ENCODE peak calls at places on chromosomes 5 and 9, in seven cellular contexts. P is GM23248, A is GM23338, J is H1, E is PC-3, C is mammary epithelial cell, W is H9. Q is an unnamed sample. For H3K79me2 and H4K20me1, the result is how much of the 10 kb centered on the place peaks cover.

GRCh38 chr9:89822996-89823395 is 218.2 kb downstream of the GADD45G start:
- DNase-seq in J (no peak), A (no peak), W (no peak), E (no peak), P (no peak), C (no peak), Q (no peak)

GRCh38 chr5:123670981-123671557 is 159.1 kb downstream of the CSNK1G3 start:
- DNase-seq in A (peak), P (peak), W (peak), J (peak), C (peak), E (peak), Q (no peak)

GRCh38 chr9:109319072-109319630 is 1.7 kb downstream of the EPB41L4B start:
- DNase-seq in A (peak), E (peak), P (no peak), J (peak), W (no peak), C (no peak), Q (no peak)

GRCh38 chr5:17918373-17919104 is 284.3 kb downstream of the TAF11L14 start:
- DNase-seq in J (peak), A (peak), W (peak), P (no peak), C (no peak), E (no peak), Q (no peak)

GRCh38 chr5:95390812-95391492 is at the start of gene FAM81B:
- DNase-seq in A (no peak), E (no peak), J (no peak), P (peak), W (no peak), C (no peak), Q (no peak)

GRCh38 chr5:177372910-177373309 is 11.3 kb upstream of the SLC34A1 start:
- DNase-seq in J (no peak), C (no peak), W (no peak), E (no peak), P (no peak), A (no peak), Q (no peak)

GRCh38 chr5:156595132-156595787 is 254.8 kb upstream of the PPP1R2B start:
- DNase-seq in E (no peak), A (no peak), C (no peak), J (no peak), W (no peak), P (peak), Q (no peak)

GRCh38 chr5:173454764-173455598 is 126.8 kb upstream of the STC2 start:
- DNase-seq in C (peak), P (peak), E (peak), A (no peak), J (no peak), W (no peak), Q (peak)

GRCh38 chr9:109574061-109574882 is 76.2 kb upstream of the PTPN3 start:
- DNase-seq in J (no peak), E (peak), A (peak), W (no peak), P (peak), C (peak), Q (no peak)

GRCh38 chr5:172904643-172905345 is 54.4 kb upstream of the RPL26L1 start:
- DNase-seq in P (peak), W (peak), E (peak), C (peak), A (peak), J (no peak), Q (peak)

GRCh38 chr5:76942581-76942980 is 10.3 kb upstream of the CRHBP start:
- DNase-seq in A (no peak), J (no peak), P (peak), W (no peak), E (no peak), C (peak), Q (no peak)

GRCh38 chr9:94746541-94747505 is 20.3 kb downstream of the AOPEP start:
- DNase-seq in J (no peak), P (no peak), E (no peak), W (no peak), A (no peak), C (no peak), Q (no peak)

GRCh38 chr9:110975969-110976368 is 62.3 kb downstream of the LPAR1 start:
- DNase-seq in P (peak), J (no peak), C (no peak), W (no peak), A (no peak), E (no peak), Q (no peak)

GRCh38 chr9:110025551-110026170 is 182.3 kb downstream of the C9orf152 start:
- DNase-seq in P (no peak), J (no peak), A (no peak), E (no peak), C (no peak), W (no peak), Q (no peak)

GRCh38 chr5:28967848-28968247 is 1929.5 kb upstream of the CDH9 start:
- DNase-seq in A (peak), C (no peak), W (peak), J (peak), E (no peak), P (no peak), Q (no peak)

GRCh38 chr5:27592231-27592630 is 553.8 kb upstream of the CDH9 start:
- DNase-seq in W (no peak), P (no peak), J (no peak), E (peak), C (peak), A (peak), Q (no peak)

GRCh38 chr9:101026824-101027223 is 1.7 kb upstream of the PLPPR1 start:
- DNase-seq in W (no peak), A (no peak), E (no peak), P (no peak), C (no peak), J (no peak), Q (no peak)

GRCh38 chr5:175878021-175878420 is 6.6 kb downstream of the CPLX2 start:
- DNase-seq in E (no peak), J (no peak), A (no peak), C (no peak), P (no peak), W (no peak), Q (no peak)

GRCh38 chr9:117377046-117377445 is 37.8 kb downstream of the ASTN2 start:
- DNase-seq in C (no peak), A (peak), E (no peak), P (no peak), W (peak), J (no peak), Q (no peak)

GRCh38 chr5:171122372-171122771 is 186.7 kb upstream of the TLX3 start:
- DNase-seq in P (no peak), E (no peak), C (no peak), W (no peak), A (no peak), J (no peak), Q (no peak)

GRCh38 chr5:181051841-181052525 is 11.9 kb downstream of the BTNL9 start:
- DNase-seq in W (no peak), C (no peak), P (no peak), E (no peak), A (peak), J (no peak), Q (no peak)

GRCh38 chr9:104606202-104606601 is 775 bp upstream of the OR13C2 start:
- DNase-seq in P (peak), E (no peak), A (no peak), C (no peak), W (no peak), J (no peak), Q (no peak)

GRCh38 chr9:134698111-134698510 is 56.5 kb downstream of the COL5A1 start:
- DNase-seq in C (no peak), J (no peak), W (no peak), A (no peak), P (no peak), E (no peak), Q (no peak)

GRCh38 chr9:19629506-19629905 is 159.3 kb downstream of the SLC24A2 start:
- DNase-seq in W (no peak), P (no peak), J (no peak), A (peak), E (no peak), C (no peak), Q (no peak)

GRCh38 chr5:93583799-93584530 is 943 bp downstream of the NR2F1 start:
- DNase-seq in A (peak), J (no peak), P (peak), W (no peak), C (peak), E (peak), Q (no peak)

GRCh38 chr9:35687306-35687705 is 2.4 kb downstream of the TPM2 start:
- DNase-seq in P (no peak), A (no peak), W (no peak), J (no peak), E (no peak), C (no peak), Q (no peak)

GRCh38 chr9:131690462-131690861 is 49.4 kb downstream of the RAPGEF1 start:
- DNase-seq in E (no peak), J (no peak), P (no peak), A (no peak), W (no peak), C (no peak), Q (no peak)
- H3K79me2 ChIP-seq in E (under half), J (under half), P (half or more), A (half or more), W (under half), C (half or more), Q (under half)

DNA sequence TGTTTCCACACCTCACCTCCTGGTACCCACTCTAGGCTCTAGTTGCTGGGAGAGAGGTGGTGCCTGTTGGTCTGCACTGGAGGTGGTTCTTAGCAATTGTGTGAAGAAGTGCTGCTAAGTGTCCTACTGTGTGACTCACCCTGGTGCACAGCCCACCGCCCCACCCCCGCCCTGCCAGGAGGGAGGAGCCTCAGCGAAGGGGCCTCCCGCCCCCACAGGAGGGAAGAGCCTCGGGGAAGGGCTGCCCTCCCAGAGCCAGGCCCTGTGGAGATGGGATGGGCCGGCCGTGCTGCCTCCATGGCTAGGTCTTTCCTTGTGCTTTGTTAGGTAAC is 105.3 kb downstream of the EHMT1 start:
- DNase-seq in P (peak), E (no peak), C (no peak), J (no peak), W (peak), A (peak), Q (no peak)
- H4K20me1 ChIP-seq in P (under half), E (under half), C (under half), J (under half), W (under half), A (under half), Q (under half)

GRCh38 chr5:127928053-127928452 is 155.5 kb upstream of the SLC12A2 start:
- DNase-seq in E (no peak), P (no peak), J (no peak), A (no peak), W (no peak), C (no peak), Q (no peak)

GRCh38 chr5:127933348-127933747 is 150.2 kb upstream of the SLC12A2 start:
- DNase-seq in C (no peak), A (no peak), W (no peak), J (no peak), E (no peak), P (no peak), Q (no peak)

GRCh38 chr5:127931396-127931795 is 152.2 kb upstream of the SLC12A2 start:
- DNase-seq in J (no peak), C (no peak), W (no peak), A (no peak), E (no peak), P (no peak), Q (no peak)

GRCh38 chr5:127926974-127927373 is 156.6 kb upstream of the SLC12A2 start:
- DNase-seq in E (no peak), J (no peak), W (no peak), A (no peak), C (no peak), P (no peak), Q (no peak)

DNA sequence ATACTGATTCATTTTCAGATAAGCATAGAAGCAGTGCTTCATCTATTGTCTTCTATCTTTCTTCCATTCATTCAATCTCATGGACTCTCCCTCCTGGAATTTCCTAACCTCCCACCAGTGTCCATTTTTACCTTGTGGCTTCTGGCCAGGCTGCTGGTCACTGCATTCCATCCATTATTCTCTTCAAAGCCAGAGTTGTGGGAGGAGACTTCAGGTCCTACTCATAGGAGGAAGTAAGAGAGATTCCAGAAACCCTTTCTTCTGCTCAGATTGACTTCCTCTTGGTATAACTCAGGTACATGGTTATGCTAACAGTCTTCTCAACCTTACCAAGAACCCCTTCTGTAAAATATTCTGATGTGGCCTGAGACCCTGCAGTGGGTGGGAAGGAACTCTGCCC is 153.3 kb upstream of the SLC12A2 start:
- DNase-seq in P (peak), J (no peak), C (peak), W (no peak), E (peak), A (no peak), Q (no peak)
- H3K4me2 ChIP-seq in P (peak), J (no peak), C (no peak), W (no peak), E (no peak), A (no peak), Q (no peak)

DNA sequence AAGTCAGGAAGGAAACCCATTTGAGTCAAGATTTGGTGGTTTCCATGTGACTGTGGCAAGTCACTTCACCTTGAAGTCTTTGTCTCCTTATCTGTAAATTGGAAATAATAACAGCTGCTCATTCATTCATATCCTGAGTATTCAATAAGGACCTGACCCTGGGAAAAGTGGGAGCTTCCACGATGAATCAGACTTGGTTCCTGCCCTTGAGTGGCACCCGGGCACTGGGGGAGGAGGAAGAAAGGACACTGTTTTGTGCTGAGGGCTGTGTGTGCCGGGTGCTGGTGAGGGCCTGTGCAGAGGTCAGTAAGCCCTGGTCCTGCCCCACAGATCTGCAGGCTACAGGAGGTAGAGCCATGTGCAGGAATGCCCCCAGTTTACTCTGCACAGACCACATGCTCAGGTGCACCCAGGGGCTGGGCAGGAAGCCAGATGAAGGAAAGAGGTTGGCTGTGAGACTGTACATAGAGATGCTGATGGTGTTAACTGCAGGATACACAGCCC is 6.8 kb downstream of the NDST1 start:
- DNase-seq in C (peak), A (no peak), W (no peak), P (peak), J (no peak), E (peak), Q (no peak)
- H3K79me2 ChIP-seq in C (half or more), A (half or more), W (under half), P (half or more), J (under half), E (half or more), Q (half or more)

GRCh38 chr9:70066418-70066817 is 22.8 kb downstream of the MAMDC2 start:
- DNase-seq in P (no peak), E (no peak), W (no peak), C (no peak), A (no peak), J (no peak), Q (no peak)
- H4K20me1 ChIP-seq in P (under half), E (under half), W (under half), C (under half), A (under half), J (under half), Q (under half)

DNA sequence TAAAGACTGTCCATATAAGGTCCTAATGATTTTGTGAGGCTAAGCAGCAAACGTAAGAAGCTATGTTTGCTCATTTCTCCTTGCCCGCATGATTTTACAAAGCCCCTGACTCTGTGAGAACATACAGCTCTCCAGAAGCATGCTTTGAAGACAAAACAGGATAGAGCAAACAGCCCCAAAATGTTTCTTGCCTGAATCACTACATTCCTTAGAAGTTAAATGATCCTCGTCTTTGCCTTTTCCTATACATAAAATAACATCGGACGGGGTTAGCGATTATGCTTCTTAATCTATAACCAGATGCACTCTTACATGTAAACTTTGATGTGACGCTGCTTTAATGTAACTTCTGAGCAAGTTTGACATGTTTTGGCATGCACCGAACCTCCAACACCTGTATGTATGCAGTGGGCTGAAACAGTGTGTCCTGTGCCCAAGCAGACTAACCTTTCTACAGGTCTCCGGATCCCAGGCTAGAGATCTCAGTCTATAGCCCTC is 353.7 kb downstream of the CETN3 start:
- DNase-seq in P (peak), E (peak), W (no peak), A (peak), J (no peak), C (peak), Q (peak)
- H3K4me2 ChIP-seq in P (no peak), E (peak), W (no peak), A (no peak), J (no peak), C (peak), Q (peak)

DNA sequence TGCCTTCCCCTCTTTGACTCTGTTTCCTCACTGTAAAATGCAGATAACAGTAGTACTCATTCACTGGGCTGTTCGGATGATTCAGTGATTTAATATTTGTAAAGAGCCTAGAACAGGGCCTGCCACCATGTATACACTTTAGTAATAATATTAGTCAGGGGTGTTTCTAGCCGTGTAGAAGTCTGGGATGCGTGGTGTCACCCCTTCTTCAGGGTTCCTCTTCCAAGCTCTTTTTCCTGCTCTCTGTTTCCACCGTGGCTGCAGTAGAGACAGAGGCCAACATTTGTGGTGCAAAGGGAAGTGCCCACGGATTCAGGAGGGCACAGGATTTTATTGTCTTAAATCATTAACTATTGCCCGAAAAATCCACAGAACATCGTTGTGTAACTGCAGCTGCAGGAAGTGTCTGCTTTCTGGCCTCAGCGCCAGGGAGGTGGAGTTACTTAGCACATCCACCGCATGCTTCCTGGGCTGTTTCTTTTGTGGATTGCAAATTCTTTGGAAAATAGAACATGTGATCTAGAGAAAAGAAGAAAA is 61.7 kb downstream of the TRIO start:
- DNase-seq in J (no peak), C (peak), E (peak), A (peak), W (no peak), P (peak), Q (no peak)
- H3K79me2 ChIP-seq in J (under half), C (half or more), E (half or more), A (half or more), W (under half), P (half or more), Q (half or more)

Q was measured in keratinocyte.